ENCODE peak calls at places on chromosomes 12 and 14, in four cellular contexts. T, B, H and V are unnamed samples.

GRCh38 chr12:73486256-73486655 is 1051.4 kb upstream of the ATXN7L3B start:
- DNase-seq in B (no peak), T (no peak), H (no peak), V (no peak)

GRCh38 chr12:109740694-109741245 is 27.1 kb downstream of the FAM222A start:
- DNase-seq in H (peak), B (no peak), T (no peak), V (no peak)

GRCh38 chr12:66052988-66053615 is 77.4 kb downstream of the LLPH start:
- DNase-seq in B (no peak), T (no peak), H (no peak), V (no peak)

GRCh38 chr12:62924084-62924483 is 10.9 kb downstream of the PPM1H start:
- DNase-seq in H (no peak), B (no peak), T (no peak), V (no peak)

GRCh38 chr12:107468976-107469375 is 216.6 kb upstream of the PWP1 start:
- DNase-seq in T (no peak), B (no peak), H (no peak), V (no peak)

GRCh38 chr12:68222336-68222735 is 3.3 kb downstream of the IL26 start:
- DNase-seq in B (no peak), H (no peak), T (no peak), V (peak)

GRCh38 chr12:131087991-131088700 is 134.4 kb downstream of the ADGRD1 start:
- DNase-seq in B (no peak), H (no peak), T (no peak), V (no peak)

GRCh38 chr12:49019120-49019430 is 499 bp upstream of the PRKAG1 start:
- DNase-seq in B (no peak), H (no peak), T (no peak), V (no peak)

GRCh38 chr14:28603606-28604005 is 163.0 kb upstream of the FOXG1 start:
- DNase-seq in H (no peak), B (no peak), T (no peak), V (no peak)

GRCh38 chr14:53441789-53442188 is 288.7 kb upstream of the DDHD1 start:
- DNase-seq in B (no peak), H (no peak), T (no peak), V (no peak)

GRCh38 chr12:85504164-85504563 is 224.1 kb downstream of the ALX1 start:
- DNase-seq in B (no peak), H (no peak), T (no peak), V (no peak)

GRCh38 chr14:66662374-66662773 is 154.4 kb downstream of the GPHN start:
- DNase-seq in H (no peak), B (peak), T (no peak), V (no peak)

GRCh38 chr12:114799574-114800487 is 115.9 kb upstream of the TBX3 start:
- DNase-seq in H (no peak), T (no peak), B (no peak), V (no peak)

GRCh38 chr14:48973136-48973535 is 613.0 kb downstream of the RPS29 start:
- DNase-seq in T (no peak), H (no peak), B (peak), V (no peak)

GRCh38 chr14:76917158-76917596 is 91.0 kb downstream of the LRRC74A start:
- DNase-seq in T (no peak), B (peak), H (peak), V (peak)

GRCh38 chr14:55446127-55446736 is 5.8 kb upstream of the TBPL2 start:
- DNase-seq in T (peak), B (peak), H (no peak), V (peak)

GRCh38 chr12:42094277-42094676 is 50.4 kb downstream of the GXYLT1 start:
- DNase-seq in B (peak), T (peak), H (no peak), V (no peak)

GRCh38 chr12:15276088-15276698 is 46.1 kb upstream of the PTPRO start:
- DNase-seq in B (peak), H (no peak), T (no peak), V (peak)

GRCh38 chr12:87157791-87158190 is 871.4 kb downstream of the C12orf50 start:
- DNase-seq in B (peak), H (no peak), T (no peak), V (no peak)

GRCh38 chr12:115756804-115757203 is 520.7 kb downstream of the MED13L start:
- DNase-seq in H (no peak), B (no peak), T (no peak), V (no peak)

GRCh38 chr12:124992874-124993567 is 424 bp upstream of the BRI3BP start:
- DNase-seq in T (peak), B (peak), H (no peak), V (peak)

GRCh38 chr12:3275171-3276041 is 198.2 kb downstream of the TSPAN9 start:
- DNase-seq in T (peak), B (peak), H (peak), V (peak)

GRCh38 chr12:94941440-94941862 is 62.0 kb downstream of the NDUFA12 start:
- DNase-seq in T (peak), H (peak), B (peak), V (no peak)